ENCODE peak calls at places on chromosome 19, in four cellular contexts. L is transverse colon; X is ovary; K is CD8-positive, alpha-beta memory T cell. Y is an unnamed sample.

GRCh38 chr19:1648926-1649541 is 3.4 kb downstream of the TCF3 start:
- DNase-seq in K (no peak), L (peak; percentile 50), X (no peak), Y (no peak)

GRCh38 chr19:10566658-10567410 is 1.0 kb upstream of the KRI1 start:
- DNase-seq in L (peak; percentile 41), K (peak; percentile 51), X (peak; percentile 56), Y (no peak)

GRCh38 chr19:49145485-49146407 is 9.4 kb downstream of the HRC start:
- DNase-seq in K (peak; percentile 72), X (peak; percentile 84), L (peak; percentile 86), Y (peak; percentile 83)

GRCh38 chr19:11578342-11579142 is 1.1 kb upstream of the ACP5 start:
- DNase-seq in X (peak; percentile 72), L (peak; percentile 61), K (no peak), Y (peak; percentile 44)

GRCh38 chr19:40802300-40803169 is 3.5 kb downstream of the EGLN2 start:
- DNase-seq in L (peak; percentile 77), K (no peak), X (peak; percentile 76), Y (peak; percentile 66)

GRCh38 chr19:15779756-15780476 is 7.5 kb upstream of the OR10H5 start:
- DNase-seq in X (peak; percentile 84), L (peak; percentile 61), K (no peak), Y (peak; percentile 80)

GRCh38 chr19:35977446-35978222 is 17.4 kb upstream of the SDHAF1 start:
- DNase-seq in L (no peak), X (no peak), K (no peak), Y (no peak)

GRCh38 chr19:35856001-35856400 is 710 bp upstream of the KIRREL2 start:
- DNase-seq in L (no peak), X (no peak), K (no peak), Y (no peak)

GRCh38 chr19:18605546-18606280 is 886 bp downstream of the CRLF1 start:
- DNase-seq in X (no peak), L (no peak), K (no peak), Y (no peak)

GRCh38 chr19:10335149-10336053 is 2.1 kb upstream of the RAVER1 start:
- DNase-seq in K (no peak), L (no peak), X (peak; percentile 44), Y (no peak)

GRCh38 chr19:2514981-2515518 is 39.1 kb downstream of the GADD45B start:
- DNase-seq in X (no peak), L (no peak), K (no peak), Y (no peak)

GRCh38 chr19:2261438-2262172 is 5.4 kb upstream of the JSRP1 start:
- DNase-seq in K (peak; percentile 46), L (peak; percentile 66), X (no peak), Y (peak; percentile 76)

GRCh38 chr19:14475251-14476073 is at the start of gene PTGER1:
- DNase-seq in K (no peak), L (no peak), X (no peak), Y (no peak)

GRCh38 chr19:14477417-14478112 is 2.4 kb upstream of the PTGER1 start:
- DNase-seq in K (no peak), X (no peak), L (no peak), Y (no peak)

GRCh38 chr19:14478113-14478545 is 3.0 kb upstream of the PTGER1 start:
- DNase-seq in L (no peak), K (no peak), X (no peak), Y (no peak)

GRCh38 chr19:14476307-14476662 is 1.1 kb upstream of the PTGER1 start:
- DNase-seq in L (no peak), K (no peak), X (no peak), Y (no peak)

DNA sequence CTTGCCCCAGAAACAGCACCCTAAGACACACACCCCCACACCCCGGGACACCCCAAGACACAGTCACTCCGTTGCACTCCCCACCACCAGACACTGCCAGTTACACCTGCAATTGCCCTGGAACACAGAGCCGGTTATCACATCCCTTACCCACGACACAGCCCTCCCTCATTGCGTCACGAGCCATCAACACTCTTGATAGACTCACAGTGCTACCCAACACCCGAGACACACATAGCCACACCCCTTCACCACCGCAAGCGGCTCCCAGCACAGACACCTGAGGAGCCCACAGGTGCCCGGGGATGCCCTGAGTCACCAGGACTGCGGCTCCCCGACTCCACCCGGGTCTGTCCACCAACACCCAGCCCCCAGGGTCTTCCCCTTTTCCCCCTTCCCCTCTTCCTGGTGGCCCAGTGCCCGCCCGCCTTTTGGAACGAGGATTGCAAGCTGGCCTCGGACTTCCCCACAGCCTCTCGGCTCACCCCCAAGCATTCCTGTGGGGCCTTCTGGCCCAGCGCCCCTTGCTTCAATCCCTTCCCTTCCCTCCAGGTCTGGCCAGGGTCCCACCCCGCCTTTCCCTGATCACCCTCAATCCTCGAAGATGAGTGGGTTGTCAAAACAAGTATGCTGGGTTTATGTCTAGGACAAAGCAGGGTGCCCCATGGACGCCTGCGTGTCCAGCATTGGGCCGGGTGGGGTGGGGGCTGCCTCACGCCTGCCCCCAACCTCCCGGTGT is 1.7 kb upstream of the PTGER1 start:
- DNase-seq in L (peak; percentile 46), K (peak; percentile 64), X (no peak), Y (peak; percentile 49)
- H3K4me1 ChIP-seq in L (peaks cover 34% of the 10 kb centered on the region), K (peaks cover 32% of the 10 kb centered on the region), X (peaks cover 4% of the 10 kb centered on the region), Y (peaks cover 8% of the 10 kb centered on the region)

GRCh38 chr19:3949997-3950859 is 17.4 kb downstream of the NMRK2 start:
- DNase-seq in L (no peak), X (no peak), K (no peak), Y (no peak)
- H3K4me1 ChIP-seq in L (peaks cover 18% of the 10 kb centered on the region), X (peaks cover 10% of the 10 kb centered on the region), K (no peaks in the 10 kb centered on the region), Y (peaks cover 44% of the 10 kb centered on the region)

DNA sequence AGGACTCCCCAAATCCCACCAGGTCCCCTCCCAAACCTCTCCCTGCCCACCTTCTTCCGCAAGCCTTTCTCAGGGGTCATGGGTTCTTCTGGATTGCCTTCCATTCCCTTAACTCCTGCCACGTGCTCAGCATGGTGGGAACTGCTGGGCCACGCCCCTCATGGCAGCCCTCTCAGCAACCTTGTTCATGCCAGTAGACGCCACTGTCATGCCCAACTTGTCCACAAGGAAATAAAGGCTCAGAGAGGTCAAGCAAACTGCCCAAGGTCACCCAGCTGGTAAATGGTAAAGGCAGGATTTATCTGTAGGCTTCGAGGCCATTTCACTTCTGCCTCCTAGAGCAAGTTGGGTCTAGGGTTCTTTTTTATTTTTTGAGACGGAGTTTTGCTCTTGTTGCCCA is 10.9 kb downstream of the PRAM1 start:
- DNase-seq in K (no peak), L (no peak), X (no peak), Y (no peak)
- H3K4me1 ChIP-seq in K (peaks cover 24% of the 10 kb centered on the region), L (no peaks in the 10 kb centered on the region), X (no peaks in the 10 kb centered on the region), Y (no peaks in the 10 kb centered on the region)

DNA sequence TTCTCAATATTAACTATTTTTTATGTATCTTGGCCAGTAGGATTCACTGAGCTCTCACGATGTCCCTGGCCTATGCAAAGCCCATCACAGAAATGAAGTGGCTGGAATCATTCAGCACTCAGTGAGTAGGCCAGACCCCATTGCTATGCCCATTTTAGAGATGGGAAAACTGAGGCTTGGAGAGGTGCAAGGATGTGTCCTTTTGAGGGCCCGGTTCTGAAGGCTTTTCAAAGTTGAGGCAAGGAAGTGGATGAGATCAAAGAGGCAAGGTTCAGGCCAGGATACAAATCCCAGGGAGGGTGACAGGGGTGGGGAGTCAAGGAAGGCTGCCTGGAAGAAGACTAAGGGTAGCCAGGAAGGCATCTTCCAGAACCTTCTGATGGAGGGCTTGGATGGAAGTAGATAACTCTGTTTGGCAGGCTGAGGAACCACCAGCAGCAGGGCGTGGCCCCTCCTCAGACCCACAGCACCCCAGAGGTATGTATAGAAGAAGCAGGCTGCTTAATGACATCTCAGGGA is 18.8 kb upstream of the ERCC1 start:
- DNase-seq in X (no peak), L (no peak), K (no peak), Y (no peak)
- H3K4me1 ChIP-seq in X (peaks cover 9% of the 10 kb centered on the region), L (peaks cover 20% of the 10 kb centered on the region), K (peaks cover 36% of the 10 kb centered on the region), Y (peaks cover 17% of the 10 kb centered on the region)

DNA sequence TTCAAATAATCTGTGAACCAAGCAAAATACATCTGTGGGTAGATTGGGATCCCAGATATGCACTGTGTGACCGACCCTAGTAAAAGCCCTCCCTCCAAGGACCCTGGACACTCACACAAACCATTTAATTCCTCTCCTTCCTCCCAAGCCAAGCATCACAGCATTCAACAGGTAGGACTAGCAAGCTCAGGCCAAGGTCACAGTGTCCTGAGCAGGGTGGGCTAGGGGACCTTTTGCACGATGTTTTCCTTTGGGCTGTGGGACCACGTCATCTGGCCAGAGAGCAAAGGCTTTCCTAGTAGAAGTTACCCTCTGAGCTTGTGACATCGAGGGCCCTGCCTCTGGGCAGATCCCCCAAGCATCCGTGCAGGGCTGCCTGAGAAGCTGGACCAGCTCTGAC is 297.6 kb upstream of the ZNF507 start:
- DNase-seq in X (no peak), L (no peak), K (no peak), Y (no peak)
- H3K4me1 ChIP-seq in X (no peaks in the 10 kb centered on the region), L (no peaks in the 10 kb centered on the region), K (no peaks in the 10 kb centered on the region), Y (no peaks in the 10 kb centered on the region)